ENCODE peak calls at places on chromosome 3, in five cellular contexts. One of them, this sample, is unnamed.

GRCh38 chr3:128597900-128598299 is 52.7 kb downstream of the RPN1 start:
- DNase-seq in GM13976: no peak
- DNase-seq in T-helper 9 cell: no peak
- DNase-seq in LHCN-M2: peak
- DNase-seq in fibroblast of lung: no peak
- DNase-seq in this sample: no peak

GRCh38 chr3:72848703-72849081 is 447 bp upstream of the SHQ1 start:
- DNase-seq in GM13976: peak
- DNase-seq in T-helper 9 cell: peak
- DNase-seq in LHCN-M2: peak
- DNase-seq in fibroblast of lung: no peak
- DNase-seq in this sample: no peak

GRCh38 chr3:178847170-178847569 is 224.4 kb downstream of the ZMAT3 start:
- DNase-seq in GM13976: no peak
- DNase-seq in T-helper 9 cell: no peak
- DNase-seq in LHCN-M2: peak
- DNase-seq in fibroblast of lung: peak
- DNase-seq in this sample: no peak

GRCh38 chr3:99878005-99878404 is 60.3 kb downstream of the CMSS1 start:
- DNase-seq in GM13976: no peak
- DNase-seq in T-helper 9 cell: no peak
- DNase-seq in LHCN-M2: peak
- DNase-seq in fibroblast of lung: peak
- DNase-seq in this sample: no peak

GRCh38 chr3:196740476-196741400 is 1.1 kb downstream of the PAK2 start:
- DNase-seq in GM13976: peak
- DNase-seq in T-helper 9 cell: peak
- DNase-seq in LHCN-M2: peak
- DNase-seq in fibroblast of lung: peak
- DNase-seq in this sample: peak

GRCh38 chr3:29649815-29650547 is 369.1 kb downstream of the RBMS3 start:
- DNase-seq in GM13976: no peak
- DNase-seq in T-helper 9 cell: no peak
- DNase-seq in LHCN-M2: peak
- DNase-seq in fibroblast of lung: peak
- DNase-seq in this sample: no peak

GRCh38 chr3:47427866-47428265 is 47.0 kb downstream of the PTPN23 start:
- DNase-seq in GM13976: no peak
- DNase-seq in T-helper 9 cell: no peak
- DNase-seq in LHCN-M2: no peak
- DNase-seq in fibroblast of lung: no peak
- DNase-seq in this sample: no peak

GRCh38 chr3:170178631-170179030 is 2.9 kb downstream of the PHC3 start:
- DNase-seq in GM13976: peak
- DNase-seq in T-helper 9 cell: peak
- DNase-seq in LHCN-M2: no peak
- DNase-seq in fibroblast of lung: no peak
- DNase-seq in this sample: no peak

GRCh38 chr3:183098538-183099025 is 714 bp downstream of the MCCC1 start:
- DNase-seq in GM13976: peak
- DNase-seq in T-helper 9 cell: no peak
- DNase-seq in LHCN-M2: no peak
- DNase-seq in fibroblast of lung: no peak
- DNase-seq in this sample: no peak

GRCh38 chr3:25033407-25034029 is 394.5 kb upstream of the RARB start:
- DNase-seq in GM13976: peak
- DNase-seq in T-helper 9 cell: no peak
- DNase-seq in LHCN-M2: peak
- DNase-seq in fibroblast of lung: peak
- DNase-seq in this sample: peak

This sample was measured in neural progenitor cell.